ENCODE peak calls at places on chromosomes 4 and X, in five cellular contexts. C is mesenchymal stem cell, J is A549, A is K562, U is OCI-LY7. I is an unnamed sample. For H3K9me3, the result is how much of the 10 kb centered on the place peaks cover.

GRCh38 chrX:1876041-1876440 is 261.2 kb downstream of the ASMT start:
- DNase-seq in C (no peak), U (no peak), A (no peak), J (no peak), I (no peak)

GRCh38 chrX:135543924-135544323 is 23.5 kb downstream of the INTS6L start:
- DNase-seq in A (peak), C (no peak), J (no peak), U (peak), I (peak)

GRCh38 chrX:257681-258289 is 23.4 kb upstream of the PLCXD1 start:
- DNase-seq in J (no peak), U (no peak), C (no peak), A (no peak), I (no peak)

GRCh38 chr4:119550857-119551532 is 77.6 kb downstream of the PDE5A start:
- DNase-seq in C (peak), A (no peak), J (no peak), U (no peak), I (no peak)

GRCh38 chr4:170423137-170423536 is 333.4 kb upstream of the AADAT start:
- DNase-seq in J (no peak), U (no peak), C (peak), A (no peak), I (no peak)

GRCh38 chr4:9762823-9763475 is 18.5 kb upstream of the DRD5 start:
- DNase-seq in U (peak), A (peak), C (peak), J (peak), I (peak)

GRCh38 chr4:179307297-179308136 is 1865.3 kb upstream of the AGA start:
- DNase-seq in A (peak), J (peak), C (peak), U (peak), I (peak)

GRCh38 chr4:15436515-15436914 is 8.7 kb downstream of the C1QTNF7 start:
- DNase-seq in A (no peak), J (no peak), U (no peak), C (peak), I (no peak)

GRCh38 chrX:88940904-88941303 is 193.9 kb downstream of the CPXCR1 start:
- DNase-seq in U (no peak), J (no peak), A (no peak), C (no peak), I (no peak)

GRCh38 chrX:88937616-88938015 is 190.6 kb downstream of the CPXCR1 start:
- DNase-seq in J (no peak), A (no peak), C (no peak), U (no peak), I (no peak)
- H3K9me3 ChIP-seq in J (under half), A (under half), C (under half), U (under half), I (under half)

GRCh38 chrX:153667931-153668396 is 5.6 kb downstream of the PNCK start:
- DNase-seq in J (peak), A (peak), U (peak), C (peak), I (peak)
- H3K27ac ChIP-seq in J (peak), A (no peak), U (no peak), C (no peak), I (no peak)

GRCh38 chrX:56113785-56114436 is 118.2 kb upstream of the KLF8 start:
- DNase-seq in C (no peak), J (no peak), U (no peak), A (no peak), I (no peak)

GRCh38 chrX:56120242-56120641 is 111.9 kb upstream of the KLF8 start:
- DNase-seq in A (no peak), C (no peak), J (no peak), U (no peak), I (no peak)

DNA sequence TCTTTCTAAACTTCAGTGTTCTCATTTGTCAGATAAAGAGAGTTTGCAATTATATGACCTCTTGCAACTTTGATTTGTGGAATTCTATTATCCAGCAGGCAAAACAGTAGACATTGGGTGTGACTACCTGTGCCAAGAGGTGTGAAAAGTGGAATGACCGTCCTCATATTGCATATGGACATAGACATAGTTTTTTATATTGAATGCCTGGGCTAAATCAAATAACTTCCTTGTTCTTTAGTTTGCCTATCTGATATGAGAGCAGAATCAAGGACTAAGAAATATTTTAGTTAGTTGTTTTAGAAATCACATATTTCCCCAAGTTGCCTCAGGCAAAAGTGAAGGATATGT is 117.7 kb upstream of the KLF8 start:
- DNase-seq in C (no peak), J (no peak), A (no peak), U (no peak), I (no peak)
- H3K9me3 ChIP-seq in C (under half), J (under half), A (under half), U (under half), I (under half)

GRCh38 chr4:133476064-133476463 is 327.0 kb downstream of the PCDH10 start:
- DNase-seq in U (no peak), C (no peak), J (no peak), A (no peak), I (no peak)
- H3K27ac ChIP-seq in U (no peak), C (no peak), J (no peak), A (no peak), I (no peak)

GRCh38 chr4:172808196-172808595 is 360.4 kb upstream of the GALNT7 start:
- DNase-seq in A (no peak), U (no peak), J (no peak), C (no peak), I (no peak)
- H3K9me3 ChIP-seq in A (under half), U (under half), J (under half), C (under half), I (under half)

GRCh38 chr4:95061220-95061619 is 303.5 kb downstream of the BMPR1B start:
- DNase-seq in A (no peak), U (no peak), J (no peak), C (peak), I (no peak)
- H3K27ac ChIP-seq in A (no peak), U (no peak), J (no peak), C (no peak), I (no peak)

GRCh38 chr4:56245547-56246229 is 141.6 kb downstream of the AASDH start:
- DNase-seq in J (no peak), U (no peak), A (no peak), C (no peak), I (no peak)
- H3K9me3 ChIP-seq in J (under half), U (under half), A (under half), C (under half), I (under half)

GRCh38 chr4:122758033-122758432 is 25.5 kb downstream of the BBS12 start:
- DNase-seq in C (peak), U (peak), J (no peak), A (peak), I (no peak)
- H3K27ac ChIP-seq in C (peak), U (no peak), J (peak), A (peak), I (no peak)

GRCh38 chr4:173534439-173534838 is 4.4 kb upstream of the HAND2 start:
- DNase-seq in U (no peak), C (peak), J (no peak), A (no peak), I (no peak)
- H3K9me3 ChIP-seq in U (under half), C (under half), J (under half), A (under half), I (under half)